ENCODE peak calls at places on chromosome 19, in ten cellular contexts. K is cardiac fibroblast, I is lower leg skin, Z is lung, R is OCI-LY7, V is neural crest cell, B is fibroblast of the aortic adventitia, P is cardiac muscle cell, H is fibroblast of lung, G is PC-3. J is an unnamed sample.

GRCh38 chr19:21588202-21588601 is 82.8 kb downstream of the ZNF429 start:
- DNase-seq in K (no peak), I (no peak), Z (no peak), R (no peak), V (no peak), B (no peak), P (no peak), H (no peak), G (no peak), J (no peak)

GRCh38 chr19:13604902-13605586 is 98.8 kb upstream of the CACNA1A start:
- DNase-seq in K (no peak), I (no peak), Z (no peak), R (no peak), V (no peak), B (no peak), P (no peak), H (no peak), G (no peak), J (no peak)

GRCh38 chr19:9848060-9848459 is 12.9 kb downstream of the PIN1 start:
- DNase-seq in K (no peak), I (no peak), Z (no peak), R (peak), V (no peak), B (no peak), P (peak), H (no peak), G (peak), J (no peak)

GRCh38 chr19:48354332-48354992 is 9.3 kb downstream of the TMEM143 start:
- DNase-seq in K (no peak), I (no peak), Z (no peak), R (no peak), V (peak), B (no peak), P (no peak), H (peak), G (peak), J (no peak)

GRCh38 chr19:10069046-10069445 is 17.1 kb upstream of the SHFL start:
- DNase-seq in K (no peak), I (no peak), Z (no peak), R (no peak), V (no peak), B (no peak), P (no peak), H (no peak), G (peak), J (no peak)

GRCh38 chr19:19495614-19496603 is 19.4 kb downstream of the TSSK6 start:
- DNase-seq in K (no peak), I (no peak), Z (no peak), R (no peak), V (no peak), B (no peak), P (no peak), H (no peak), G (no peak), J (no peak)

GRCh38 chr19:30178721-30179402 is 193.3 kb upstream of the ZNF536 start:
- DNase-seq in K (no peak), I (no peak), Z (no peak), R (no peak), V (no peak), B (no peak), P (no peak), H (no peak), G (no peak), J (no peak)

GRCh38 chr19:54229146-54229545 is 6.3 kb upstream of the LILRB3 start:
- DNase-seq in K (no peak), I (no peak), Z (no peak), R (no peak), V (no peak), B (no peak), P (no peak), H (no peak), G (no peak), J (no peak)

GRCh38 chr19:50198431-50199253 is 4.8 kb upstream of the MYH14 start:
- DNase-seq in K (peak), I (peak), Z (no peak), R (no peak), V (no peak), B (no peak), P (no peak), H (no peak), G (no peak), J (peak)

GRCh38 chr19:34184880-34185491 is 12.7 kb downstream of the LSM14A start:
- DNase-seq in K (peak), I (no peak), Z (no peak), R (no peak), V (no peak), B (peak), P (no peak), H (peak), G (no peak), J (no peak)

GRCh38 chr19:14906711-14907110 is 20.8 kb upstream of the OR7A17 start:
- DNase-seq in K (no peak), I (no peak), Z (no peak), R (no peak), V (no peak), B (no peak), P (no peak), H (no peak), G (no peak), J (no peak)

GRCh38 chr19:55319786-55320185 is 5.4 kb downstream of the TMEM150B start:
- DNase-seq in K (peak), I (no peak), Z (no peak), R (peak), V (peak), B (peak), P (peak), H (peak), G (no peak), J (peak)

GRCh38 chr19:1230585-1231489 is 7.0 kb downstream of the CBARP start:
- DNase-seq in K (no peak), I (no peak), Z (no peak), R (no peak), V (no peak), B (no peak), P (no peak), H (no peak), G (no peak), J (no peak)

GRCh38 chr19:1232231-1232637 is 5.6 kb downstream of the CBARP start:
- DNase-seq in K (no peak), I (no peak), Z (no peak), R (no peak), V (no peak), B (no peak), P (peak), H (no peak), G (no peak), J (no peak)

GRCh38 chr19:1233361-1233667 is 4.5 kb downstream of the CBARP start:
- DNase-seq in K (no peak), I (no peak), Z (no peak), R (no peak), V (no peak), B (no peak), P (no peak), H (no peak), G (no peak), J (no peak)

GRCh38 chr19:1232652-1233360 is 5.0 kb downstream of the CBARP start:
- DNase-seq in K (peak), I (no peak), Z (no peak), R (no peak), V (no peak), B (peak), P (no peak), H (peak), G (peak), J (no peak)

GRCh38 chr19:1231729-1232128 is 6.1 kb downstream of the CBARP start:
- DNase-seq in K (no peak), I (no peak), Z (no peak), R (no peak), V (no peak), B (no peak), P (no peak), H (no peak), G (peak), J (no peak)
- TF ChIP-seq CTCF in K (no peak), I (no peak), Z (no peak), R (no peak), V (no peak), B (no peak), P (no peak), H (no peak), G (no peak), J (no peak)

GRCh38 chr19:18229915-18230314 is 3.7 kb upstream of the PDE4C start:
- DNase-seq in K (no peak), I (no peak), Z (no peak), R (no peak), V (no peak), B (no peak), P (no peak), H (no peak), G (no peak), J (no peak)

GRCh38 chr19:18230941-18231734 is 4.9 kb upstream of the PDE4C start:
- DNase-seq in K (no peak), I (no peak), Z (no peak), R (no peak), V (no peak), B (no peak), P (no peak), H (no peak), G (no peak), J (no peak)

GRCh38 chr19:18227781-18228271 is 1.6 kb upstream of the PDE4C start:
- DNase-seq in K (no peak), I (no peak), Z (no peak), R (peak), V (no peak), B (no peak), P (no peak), H (no peak), G (no peak), J (no peak)

GRCh38 chr19:18231775-18232174 is 5.5 kb upstream of the PDE4C start:
- DNase-seq in K (no peak), I (no peak), Z (no peak), R (peak), V (no peak), B (no peak), P (no peak), H (no peak), G (no peak), J (no peak)

DNA sequence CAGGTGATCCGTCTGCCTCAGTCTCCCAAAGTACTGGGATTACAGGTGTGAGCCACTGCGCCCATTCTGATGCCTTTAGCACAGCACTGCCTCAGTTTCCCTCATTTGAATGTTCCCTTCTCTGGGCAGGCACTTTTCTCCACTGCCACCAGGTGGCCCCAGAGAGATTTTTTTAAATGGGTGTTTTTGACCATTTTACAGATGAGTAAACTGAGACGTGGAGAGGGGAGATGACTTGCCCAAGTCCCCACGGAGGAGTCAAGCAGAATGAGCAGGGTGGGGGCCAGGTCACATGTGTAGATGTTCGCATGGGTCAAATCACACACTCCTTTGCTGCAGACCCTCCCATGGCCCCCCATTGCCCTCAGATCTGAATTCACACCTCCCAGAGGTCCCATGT is 3.2 kb upstream of the PDE4C start:
- DNase-seq in K (no peak), I (no peak), Z (no peak), R (no peak), V (no peak), B (no peak), P (no peak), H (no peak), G (no peak), J (no peak)
- TF ChIP-seq CTCF in K (peak), I (no peak), Z (peak), R (peak), V (peak), B (peak), P (peak), H (peak), G (peak), J (no peak)

GRCh38 chr19:2527171-2527570 is 51.2 kb downstream of the GADD45B start:
- DNase-seq in K (no peak), I (no peak), Z (no peak), R (no peak), V (no peak), B (no peak), P (no peak), H (no peak), G (no peak), J (no peak)

GRCh38 chr19:2527716-2528115 is 51.8 kb downstream of the GADD45B start:
- DNase-seq in K (no peak), I (no peak), Z (no peak), R (no peak), V (no peak), B (no peak), P (no peak), H (no peak), G (no peak), J (no peak)

GRCh38 chr19:2524840-2525723 is 49.2 kb downstream of the GADD45B start:
- DNase-seq in K (no peak), I (peak), Z (no peak), R (no peak), V (no peak), B (peak), P (no peak), H (peak), G (peak), J (no peak)

GRCh38 chr19:2524361-2524839 is 48.5 kb downstream of the GADD45B start:
- DNase-seq in K (no peak), I (no peak), Z (no peak), R (no peak), V (no peak), B (no peak), P (no peak), H (no peak), G (no peak), J (no peak)

DNA sequence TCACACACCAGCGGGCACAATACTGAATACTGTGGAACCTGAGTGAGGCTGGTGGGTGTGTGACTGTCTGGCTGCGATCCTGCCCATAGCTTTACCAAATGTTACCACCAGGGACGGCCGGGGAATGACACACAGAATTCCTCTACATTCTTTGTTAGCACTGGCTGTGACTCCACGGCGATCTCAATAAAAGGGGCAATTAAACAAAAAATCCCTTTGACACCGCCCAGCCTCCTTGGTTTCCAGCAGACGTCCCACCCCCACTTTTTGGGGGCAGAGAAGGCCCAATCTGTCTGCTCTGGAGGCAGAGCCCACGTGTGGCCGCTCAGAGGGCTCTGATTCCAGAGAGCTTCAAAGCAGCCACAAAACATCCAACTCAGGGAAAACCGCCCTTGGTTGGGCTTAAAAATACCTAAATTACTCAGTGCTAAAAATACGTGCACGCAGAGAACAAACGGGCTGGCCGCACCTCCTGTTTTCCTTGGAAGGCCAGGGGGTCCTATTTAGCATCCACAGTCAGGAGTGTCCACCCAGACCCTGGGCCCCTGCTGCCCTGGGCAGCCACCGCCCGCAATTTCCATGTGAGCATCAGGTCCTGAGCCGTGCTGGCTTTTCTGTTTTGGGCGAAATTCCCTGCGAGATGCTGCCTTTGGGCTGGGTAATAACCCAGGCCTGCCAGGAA is 47.8 kb downstream of the GADD45B start:
- DNase-seq in K (no peak), I (no peak), Z (no peak), R (no peak), V (no peak), B (peak), P (no peak), H (no peak), G (no peak), J (no peak)
- TF ChIP-seq CTCF in K (peak), I (no peak), Z (no peak), R (no peak), V (peak), B (peak), P (peak), H (peak), G (no peak), J (no peak)

GRCh38 chr19:46515879-46516350 is 20.2 kb upstream of the PNMA8B start:
- DNase-seq in K (peak), I (no peak), Z (no peak), R (peak), V (no peak), B (peak), P (peak), H (peak), G (peak), J (no peak)
- TF ChIP-seq CTCF in K (peak), I (no peak), Z (peak), R (peak), V (peak), B (peak), P (peak), H (peak), G (peak), J (peak)

GRCh38 chr19:58228584-58229254 is at the start of gene ZNF544:
- DNase-seq in K (peak), I (peak), Z (peak), R (peak), V (peak), B (peak), P (peak), H (peak), G (peak), J (peak)

GRCh38 chr19:58227964-58228583 is 640 bp upstream of the ZNF544 start:
- DNase-seq in K (no peak), I (no peak), Z (no peak), R (no peak), V (no peak), B (no peak), P (peak), H (no peak), G (no peak), J (no peak)

GRCh38 chr19:58229255-58229639 is 533 bp downstream of the ZNF544 start:
- DNase-seq in K (peak), I (no peak), Z (no peak), R (peak), V (no peak), B (peak), P (peak), H (peak), G (peak), J (peak)
- TF ChIP-seq CTCF in K (peak), I (no peak), Z (no peak), R (peak), V (no peak), B (peak), P (no peak), H (no peak), G (peak), J (peak)

DNA sequence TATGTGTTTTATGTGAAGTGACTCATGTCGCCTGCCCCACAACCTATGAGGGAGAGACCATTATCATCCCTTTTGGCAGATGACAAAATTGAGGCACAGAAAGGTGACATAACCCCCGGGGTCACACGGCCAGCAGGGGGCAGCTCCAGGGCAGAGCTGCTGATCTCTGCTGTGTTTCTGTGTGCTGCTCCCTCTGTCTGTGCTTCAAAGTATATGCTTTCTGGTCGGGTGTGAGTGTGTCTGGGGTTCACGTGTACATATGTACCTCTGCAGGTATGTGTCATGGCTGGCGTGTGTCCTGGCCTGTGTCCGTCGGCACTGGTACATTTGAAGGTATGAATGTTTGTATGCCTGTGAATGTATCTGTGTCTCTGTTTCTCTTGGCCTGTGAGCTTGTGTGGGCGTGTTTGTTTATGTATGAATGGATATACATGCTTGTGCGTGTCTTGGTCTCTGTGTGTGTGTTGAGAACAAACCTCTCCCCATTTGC is 7.1 kb downstream of the LIPE start:
- DNase-seq in K (peak), I (no peak), Z (no peak), R (peak), V (no peak), B (peak), P (no peak), H (peak), G (peak), J (no peak)
- TF ChIP-seq CTCF in K (peak), I (no peak), Z (peak), R (peak), V (peak), B (peak), P (peak), H (peak), G (peak), J (peak)

DNA sequence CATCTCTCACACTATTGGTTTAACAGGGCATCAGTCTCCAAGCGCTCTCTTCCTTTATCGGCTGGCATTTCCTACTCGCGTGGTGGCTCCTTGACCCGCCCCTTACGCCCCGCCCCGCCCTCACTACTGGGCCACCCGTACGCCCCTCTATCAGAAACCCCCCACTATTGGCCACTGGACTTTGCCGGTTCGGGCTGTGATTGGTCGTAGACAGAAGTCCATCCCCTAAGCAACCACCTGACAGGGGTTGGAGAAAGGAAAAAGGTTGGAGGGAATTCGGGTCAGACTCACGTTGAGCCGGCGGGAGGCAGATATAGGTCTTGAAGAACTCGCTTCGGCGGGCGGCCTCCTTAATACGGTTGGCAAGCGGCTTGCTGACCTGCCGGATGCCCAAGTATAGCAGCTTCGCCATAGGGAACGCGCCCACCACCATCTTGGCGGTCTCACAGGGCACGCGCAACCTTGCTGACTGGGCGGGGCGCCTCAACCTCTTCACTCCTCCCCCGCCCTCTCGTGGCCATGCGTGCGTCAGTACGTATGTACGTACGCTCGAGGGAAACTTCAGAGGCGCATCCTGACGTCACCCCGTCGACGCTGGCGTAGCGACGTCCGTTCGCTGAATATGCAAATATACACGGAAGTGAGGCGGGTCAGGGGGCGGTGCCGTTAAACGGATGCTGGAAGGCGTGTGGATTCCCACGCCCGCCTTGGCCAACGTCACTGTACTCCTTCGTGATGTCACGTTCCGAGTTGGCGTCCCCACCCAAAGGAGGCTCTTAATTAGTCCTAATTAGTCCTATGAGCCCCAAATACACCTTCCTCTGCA is at the start of gene OPA3:
- DNase-seq in K (peak), I (peak), Z (peak), R (peak), V (peak), B (peak), P (peak), H (peak), G (peak), J (peak)
- TF ChIP-seq CTCF in K (no peak), I (no peak), Z (no peak), R (no peak), V (peak), B (no peak), P (no peak), H (no peak), G (no peak), J (peak)

GRCh38 chr19:1754651-1755466 is 1.6 kb downstream of the ONECUT3 start:
- DNase-seq in K (no peak), I (no peak), Z (no peak), R (no peak), V (no peak), B (no peak), P (no peak), H (no peak), G (peak), J (no peak)
- TF ChIP-seq CTCF in K (no peak), I (no peak), Z (no peak), R (no peak), V (no peak), B (no peak), P (no peak), H (no peak), G (no peak), J (no peak)

GRCh38 chr19:4386038-4386782 is 14.1 kb downstream of the SH3GL1 start:
- DNase-seq in K (no peak), I (no peak), Z (no peak), R (no peak), V (no peak), B (no peak), P (no peak), H (no peak), G (no peak), J (no peak)
- TF ChIP-seq CTCF in K (peak), I (no peak), Z (no peak), R (no peak), V (peak), B (no peak), P (no peak), H (peak), G (no peak), J (no peak)

DNA sequence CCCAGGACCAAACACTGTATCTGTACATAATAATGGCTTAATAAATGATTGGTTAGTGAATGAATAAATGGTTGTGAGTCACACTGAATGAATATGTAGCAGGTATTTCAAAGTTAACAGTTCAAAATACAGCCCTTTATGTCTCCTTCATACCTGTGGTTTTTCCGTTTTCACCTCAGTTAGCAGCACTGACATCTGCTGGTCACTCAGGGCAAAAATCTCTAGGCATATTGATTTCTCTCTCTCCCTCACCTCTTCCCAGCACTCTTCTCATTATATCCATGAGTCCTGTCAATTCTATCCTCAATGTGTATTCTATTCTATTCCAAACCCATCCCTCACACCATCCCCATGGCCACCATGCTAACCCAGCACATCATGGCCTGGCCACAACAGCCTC is 76.2 kb downstream of the PEG3 start:
- DNase-seq in K (no peak), I (no peak), Z (no peak), R (peak), V (no peak), B (no peak), P (no peak), H (no peak), G (peak), J (no peak)
- TF ChIP-seq CTCF in K (no peak), I (no peak), Z (no peak), R (peak), V (no peak), B (no peak), P (no peak), H (no peak), G (peak), J (no peak)

J was measured in heart right ventricle.